ENCODE peak calls at places on chromosomes 4 and X, in eight cellular contexts. One of them, this sample, is unnamed.

GRCh38 chr4:124433044-124433443 is 279.5 kb downstream of the ANKRD50 start:
- DNase-seq in GM13976: no peak
- DNase-seq in RPMI8226: no peak
- DNase-seq in memory B cell: no peak
- DNase-seq in GM18507: no peak
- DNase-seq in body of pancreas: no peak
- DNase-seq in neural progenitor cell: no peak
- DNase-seq in NCI-H1417: no peak
- DNase-seq in this sample: no peak

GRCh38 chrX:15143050-15143824 is 126.6 kb downstream of the ASB9 start:
- DNase-seq in GM13976: peak; percentile 37
- DNase-seq in RPMI8226: peak; percentile 55
- DNase-seq in memory B cell: peak; percentile 30
- DNase-seq in GM18507: no peak
- DNase-seq in body of pancreas: peak; percentile 48
- DNase-seq in neural progenitor cell: peak; percentile 54
- DNase-seq in NCI-H1417: peak; percentile 26
- DNase-seq in this sample: peak; percentile 51

GRCh38 chr4:8702516-8703400 is 110.2 kb downstream of the CPZ start:
- DNase-seq in GM13976: no peak
- DNase-seq in RPMI8226: no peak
- DNase-seq in memory B cell: no peak
- DNase-seq in GM18507: no peak
- DNase-seq in body of pancreas: no peak
- DNase-seq in neural progenitor cell: no peak
- DNase-seq in NCI-H1417: no peak
- DNase-seq in this sample: no peak

GRCh38 chrX:41178201-41178600 is 93.0 kb downstream of the USP9X start:
- DNase-seq in GM13976: no peak
- DNase-seq in RPMI8226: no peak
- DNase-seq in memory B cell: no peak
- DNase-seq in GM18507: no peak
- DNase-seq in body of pancreas: no peak
- DNase-seq in neural progenitor cell: no peak
- DNase-seq in NCI-H1417: no peak
- DNase-seq in this sample: no peak

GRCh38 chr4:158316264-158316663 is 106.0 kb downstream of the TMEM144 start:
- DNase-seq in GM13976: no peak
- DNase-seq in RPMI8226: no peak
- DNase-seq in memory B cell: no peak
- DNase-seq in GM18507: no peak
- DNase-seq in body of pancreas: no peak
- DNase-seq in neural progenitor cell: no peak
- DNase-seq in NCI-H1417: no peak
- DNase-seq in this sample: peak; percentile 8

GRCh38 chr4:10761903-10762302 is 77.3 kb upstream of the CLNK start:
- DNase-seq in GM13976: no peak
- DNase-seq in RPMI8226: no peak
- DNase-seq in memory B cell: no peak
- DNase-seq in GM18507: no peak
- DNase-seq in body of pancreas: no peak
- DNase-seq in neural progenitor cell: no peak
- DNase-seq in NCI-H1417: no peak
- DNase-seq in this sample: no peak

GRCh38 chrX:72247206-72247944 is 8.5 kb upstream of the ERCC6L start:
- DNase-seq in GM13976: no peak
- DNase-seq in RPMI8226: peak; percentile 80
- DNase-seq in memory B cell: no peak
- DNase-seq in GM18507: no peak
- DNase-seq in body of pancreas: peak; percentile 64
- DNase-seq in neural progenitor cell: no peak
- DNase-seq in NCI-H1417: no peak
- DNase-seq in this sample: peak; percentile 52

GRCh38 chrX:15911729-15912550 is 57.3 kb upstream of the AP1S2 start:
- DNase-seq in GM13976: peak; percentile 46
- DNase-seq in RPMI8226: no peak
- DNase-seq in memory B cell: no peak
- DNase-seq in GM18507: no peak
- DNase-seq in body of pancreas: peak; percentile 33
- DNase-seq in neural progenitor cell: no peak
- DNase-seq in NCI-H1417: no peak
- DNase-seq in this sample: no peak

GRCh38 chrX:153723351-153724251 is 586 bp downstream of the BCAP31 start:
- DNase-seq in GM13976: peak; percentile 70
- DNase-seq in RPMI8226: peak; percentile 73
- DNase-seq in memory B cell: peak; percentile 48
- DNase-seq in GM18507: no peak
- DNase-seq in body of pancreas: peak; percentile 48
- DNase-seq in neural progenitor cell: peak; percentile 70
- DNase-seq in NCI-H1417: peak; percentile 54
- DNase-seq in this sample: peak; percentile 43

GRCh38 chrX:109902665-109903064 is 100.2 kb upstream of the TMEM164 start:
- DNase-seq in GM13976: no peak
- DNase-seq in RPMI8226: no peak
- DNase-seq in memory B cell: no peak
- DNase-seq in GM18507: no peak
- DNase-seq in body of pancreas: no peak
- DNase-seq in neural progenitor cell: no peak
- DNase-seq in NCI-H1417: no peak
- DNase-seq in this sample: peak; percentile 35

GRCh38 chr4:41744572-41745291 is 3.8 kb downstream of the PHOX2B start:
- DNase-seq in GM13976: no peak
- DNase-seq in RPMI8226: no peak
- DNase-seq in memory B cell: no peak
- DNase-seq in GM18507: no peak
- DNase-seq in body of pancreas: no peak
- DNase-seq in neural progenitor cell: peak; percentile 10
- DNase-seq in NCI-H1417: no peak
- DNase-seq in this sample: no peak

GRCh38 chr4:7043521-7044414 is 596 bp downstream of the TADA2B start:
- DNase-seq in GM13976: no peak
- DNase-seq in RPMI8226: peak; percentile 45
- DNase-seq in memory B cell: peak; percentile 49
- DNase-seq in GM18507: peak; percentile 56
- DNase-seq in body of pancreas: peak; percentile 66
- DNase-seq in neural progenitor cell: no peak
- DNase-seq in NCI-H1417: peak; percentile 54
- DNase-seq in this sample: peak; percentile 53

GRCh38 chrX:110089656-110090404 is 86.9 kb downstream of the TMEM164 start:
- DNase-seq in GM13976: no peak
- DNase-seq in RPMI8226: no peak
- DNase-seq in memory B cell: no peak
- DNase-seq in GM18507: no peak
- DNase-seq in body of pancreas: peak; percentile 76
- DNase-seq in neural progenitor cell: no peak
- DNase-seq in NCI-H1417: no peak
- DNase-seq in this sample: peak; percentile 62

GRCh38 chr4:156029691-156030090 is 76.0 kb upstream of the CTSO start:
- DNase-seq in GM13976: no peak
- DNase-seq in RPMI8226: no peak
- DNase-seq in memory B cell: no peak
- DNase-seq in GM18507: no peak
- DNase-seq in body of pancreas: no peak
- DNase-seq in neural progenitor cell: no peak
- DNase-seq in NCI-H1417: no peak
- DNase-seq in this sample: no peak

GRCh38 chrX:8052909-8053308 is 118.2 kb downstream of the VCX2 start:
- DNase-seq in GM13976: no peak
- DNase-seq in RPMI8226: no peak
- DNase-seq in memory B cell: no peak
- DNase-seq in GM18507: no peak
- DNase-seq in body of pancreas: no peak
- DNase-seq in neural progenitor cell: no peak
- DNase-seq in NCI-H1417: no peak
- DNase-seq in this sample: no peak

GRCh38 chrX:133171962-133172708 is 46.0 kb downstream of the TFDP3 start:
- DNase-seq in GM13976: no peak
- DNase-seq in RPMI8226: peak; percentile 33
- DNase-seq in memory B cell: no peak
- DNase-seq in GM18507: no peak
- DNase-seq in body of pancreas: peak; percentile 5
- DNase-seq in neural progenitor cell: peak; percentile 16
- DNase-seq in NCI-H1417: no peak
- DNase-seq in this sample: peak; percentile 6

GRCh38 chr4:3836802-3837601 is 70.8 kb downstream of the ADRA2C start:
- DNase-seq in GM13976: no peak
- DNase-seq in RPMI8226: no peak
- DNase-seq in memory B cell: no peak
- DNase-seq in GM18507: no peak
- DNase-seq in body of pancreas: no peak
- DNase-seq in neural progenitor cell: peak; percentile 55
- DNase-seq in NCI-H1417: no peak
- DNase-seq in this sample: peak; percentile 8

GRCh38 chr4:121675715-121676114 is 21.1 kb downstream of the ANXA5 start:
- DNase-seq in GM13976: no peak
- DNase-seq in RPMI8226: no peak
- DNase-seq in memory B cell: no peak
- DNase-seq in GM18507: no peak
- DNase-seq in body of pancreas: no peak
- DNase-seq in neural progenitor cell: no peak
- DNase-seq in NCI-H1417: no peak
- DNase-seq in this sample: peak; percentile 63

This sample was measured in cardiac muscle cell.